ENCODE peak calls at places on chromosomes 6 and 20, in seven cellular contexts. M is naive thymus-derived CD4-positive, alpha-beta T cell; P is HepG2; H is CD8-positive, alpha-beta memory T cell; N is H9; K is left lung; X is GM23338. I is an unnamed sample.

GRCh38 chr20:14384411-14384810 is 47.0 kb upstream of the FLRT3 start:
- DNase-seq in X (no peak), M (no peak), N (no peak), P (no peak), H (no peak), K (no peak), I (no peak)

GRCh38 chr6:22145823-22146379 is 150.9 kb downstream of the PRL start:
- DNase-seq in N (peak), P (no peak), H (peak), K (peak), M (peak), X (peak), I (no peak)

GRCh38 chr6:22271044-22271443 is 25.8 kb downstream of the PRL start:
- DNase-seq in K (no peak), N (no peak), M (no peak), P (no peak), H (no peak), X (no peak), I (no peak)

GRCh38 chr6:43798688-43799444 is 28.9 kb downstream of the VEGFA start:
- DNase-seq in K (peak), X (no peak), H (no peak), N (no peak), M (no peak), P (peak), I (peak)

GRCh38 chr6:151485616-151486015 is 8.2 kb upstream of the CCDC170 start:
- DNase-seq in H (no peak), N (no peak), M (no peak), P (no peak), X (no peak), K (no peak), I (no peak)

GRCh38 chr6:6856538-6857523 is 250.9 kb upstream of the RREB1 start:
- DNase-seq in M (peak), H (peak), K (peak), N (peak), P (no peak), X (peak), I (no peak)

GRCh38 chr6:68192988-68193387 is 442.1 kb upstream of the ADGRB3 start:
- DNase-seq in P (no peak), H (no peak), M (no peak), X (no peak), N (no peak), K (no peak), I (no peak)

GRCh38 chr6:16243055-16243454 is 4.7 kb downstream of the GMPR start:
- DNase-seq in M (no peak), P (no peak), K (no peak), X (no peak), N (no peak), H (no peak), I (no peak)

GRCh38 chr6:44273617-44274016 is 3.4 kb downstream of the TMEM151B start:
- DNase-seq in M (no peak), H (no peak), X (no peak), P (no peak), K (no peak), N (no peak), I (no peak)

GRCh38 chr20:1979116-1979778 is 14.6 kb downstream of the PDYN start:
- DNase-seq in N (no peak), X (no peak), M (no peak), H (no peak), K (no peak), P (no peak), I (no peak)

GRCh38 chr20:38466171-38466570 is 6.5 kb upstream of the RALGAPB start:
- DNase-seq in H (no peak), N (no peak), M (no peak), X (no peak), P (no peak), K (no peak), I (no peak)

GRCh38 chr20:23915844-23916243 is 36.3 kb upstream of the CST5 start:
- DNase-seq in N (no peak), M (no peak), H (no peak), P (no peak), X (no peak), K (no peak), I (no peak)

GRCh38 chr6:107132330-107132954 is 17.1 kb upstream of the BEND3 start:
- DNase-seq in X (peak), N (no peak), M (peak), P (peak), H (peak), K (no peak), I (no peak)

GRCh38 chr20:25084616-25085187 is 2.8 kb upstream of the VSX1 start:
- DNase-seq in X (peak), H (no peak), P (no peak), K (no peak), N (peak), M (no peak), I (no peak)

GRCh38 chr20:31547720-31548298 is 33.6 kb downstream of the HM13 start:
- DNase-seq in H (no peak), K (no peak), N (no peak), M (no peak), X (no peak), P (no peak), I (no peak)

GRCh38 chr20:56249244-56249955 is 868 bp downstream of the MC3R start:
- DNase-seq in H (no peak), N (peak), X (peak), P (peak), M (no peak), K (no peak), I (no peak)

GRCh38 chr6:154951400-154952200 is 43.5 kb upstream of the TIAM2 start:
- DNase-seq in X (no peak), P (no peak), M (peak), N (no peak), H (peak), K (no peak), I (no peak)

GRCh38 chr6:121647905-121648304 is 212.5 kb downstream of the GJA1 start:
- DNase-seq in P (no peak), H (no peak), X (no peak), N (no peak), M (no peak), K (no peak), I (no peak)

GRCh38 chr6:132445201-132445951 is 44.1 kb upstream of the MOXD1 start:
- DNase-seq in K (no peak), X (peak), N (no peak), H (no peak), P (no peak), M (no peak), I (no peak)

GRCh38 chr20:59144831-59145196 is 18.8 kb upstream of the ZNF831 start:
- DNase-seq in M (no peak), H (no peak), N (peak), X (no peak), P (no peak), K (no peak), I (no peak)

GRCh38 chr6:138104618-138105213 is 2.5 kb downstream of the PERP start:
- DNase-seq in M (no peak), K (no peak), X (no peak), N (no peak), P (no peak), H (no peak), I (no peak)

GRCh38 chr6:90167514-90168379 is 128.9 kb downstream of the BACH2 start:
- DNase-seq in N (no peak), P (no peak), X (no peak), M (no peak), H (no peak), K (no peak), I (no peak)

GRCh38 chr6:44012078-44012493 is 115.2 kb downstream of the MRPL14 start:
- DNase-seq in X (no peak), P (no peak), N (no peak), M (no peak), H (no peak), K (no peak), I (peak)

GRCh38 chr6:52389626-52390360 is 27.8 kb downstream of the PAQR8 start:
- DNase-seq in X (no peak), N (no peak), H (peak), P (peak), K (peak), M (peak), I (peak)

GRCh38 chr6:29509239-29509638 is 21.5 kb upstream of the MAS1L start:
- DNase-seq in K (no peak), H (no peak), M (no peak), X (no peak), N (peak), P (no peak), I (no peak)

GRCh38 chr6:102619585-102619984 is 1226.1 kb downstream of the GRIK2 start:
- DNase-seq in M (no peak), H (no peak), P (peak), K (no peak), N (no peak), X (peak), I (no peak)

GRCh38 chr20:63404129-63405085 is 43.3 kb upstream of the CHRNA4 start:
- DNase-seq in K (no peak), N (no peak), M (no peak), H (no peak), X (no peak), P (no peak), I (no peak)

GRCh38 chr20:3606021-3606420 is 57.2 kb downstream of the GFRA4 start:
- DNase-seq in K (no peak), X (no peak), H (no peak), N (no peak), P (no peak), M (no peak), I (no peak)

GRCh38 chr20:23361651-23362391 is at the start of gene GZF1:
- DNase-seq in M (peak), X (peak), K (peak), N (peak), H (peak), P (peak), I (peak)

GRCh38 chr20:8798505-8798904 is 270.4 kb upstream of the PLCB4 start:
- DNase-seq in H (no peak), M (no peak), P (no peak), X (no peak), K (peak), N (no peak), I (no peak)

GRCh38 chr6:28585335-28585734 is 59.7 kb downstream of the GPX5 start:
- DNase-seq in P (peak), K (no peak), X (no peak), H (no peak), M (no peak), N (no peak), I (no peak)

GRCh38 chr6:28370440-28370839 is 20.7 kb downstream of the ZKSCAN3 start:
- DNase-seq in K (no peak), M (no peak), P (no peak), H (no peak), N (no peak), X (no peak), I (no peak)

GRCh38 chr6:14517536-14518105 is 400.0 kb downstream of the CD83 start:
- DNase-seq in K (no peak), M (no peak), P (no peak), X (no peak), N (no peak), H (no peak), I (no peak)

GRCh38 chr6:166056637-166057036 is 111.0 kb downstream of the TBXT start:
- DNase-seq in K (no peak), P (no peak), H (no peak), N (no peak), X (no peak), M (no peak), I (peak)

GRCh38 chr20:13788167-13788834 is 3.5 kb downstream of the NDUFAF5 start:
- DNase-seq in M (peak), P (peak), N (peak), H (peak), K (peak), X (peak), I (no peak)

GRCh38 chr20:1654994-1655393 is 2.6 kb downstream of the SIRPG start:
- DNase-seq in N (no peak), X (no peak), H (peak), P (no peak), K (no peak), M (peak), I (no peak)

GRCh38 chr6:159520002-159520401 is 173.0 kb downstream of the SOD2 start:
- DNase-seq in M (no peak), N (no peak), X (no peak), H (no peak), K (no peak), P (no peak), I (no peak)

GRCh38 chr20:51749674-51750036 is 18.5 kb downstream of the ATP9A start:
- DNase-seq in K (no peak), X (no peak), N (no peak), P (no peak), M (no peak), H (no peak), I (no peak)

GRCh38 chr6:77650098-77650663 is 2.7 kb upstream of the MEI4 start:
- DNase-seq in P (no peak), N (peak), M (no peak), K (no peak), X (peak), H (no peak), I (peak)

DNA sequence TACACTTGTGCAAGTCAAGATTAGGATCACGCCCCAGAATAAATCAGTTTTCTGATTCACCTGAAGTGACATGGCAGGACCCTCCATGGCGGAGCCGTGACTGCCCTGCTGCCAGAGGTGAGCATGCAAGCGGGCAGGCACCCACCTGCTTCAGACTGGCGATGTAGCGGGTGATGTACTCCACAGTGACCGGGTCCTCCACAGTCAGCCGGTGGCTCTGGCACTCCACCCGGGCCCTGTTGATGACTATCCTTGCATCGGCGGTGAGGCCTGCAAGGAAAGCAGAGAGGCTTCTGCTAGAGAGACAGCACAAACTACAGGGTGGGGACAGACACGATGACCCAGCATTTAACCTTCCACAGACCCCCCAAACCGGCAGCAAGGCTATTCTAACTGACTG is 3.6 kb downstream of the PSMA7 start:
- DNase-seq in H (no peak), X (no peak), M (no peak), K (no peak), P (no peak), N (no peak), I (no peak)
- H3K27ac ChIP-seq in H (no peak), X (no peak), M (peak), K (no peak), P (no peak), N (no peak), I (no peak)

GRCh38 chr20:34638532-34638931 is 38.4 kb downstream of the PIGU start:
- DNase-seq in P (no peak), H (no peak), N (no peak), K (no peak), X (no peak), M (no peak), I (no peak)
- H3K27ac ChIP-seq in P (no peak), H (no peak), N (no peak), K (no peak), X (peak), M (no peak), I (no peak)

GRCh38 chr6:148999501-148999900 is 252.7 kb downstream of the UST start:
- DNase-seq in N (no peak), M (no peak), H (no peak), X (no peak), K (no peak), P (no peak), I (no peak)
- H3K27ac ChIP-seq in N (no peak), M (no peak), H (no peak), X (no peak), K (no peak), P (no peak), I (peak)

GRCh38 chr20:10708342-10709185 is 34.8 kb upstream of the JAG1 start:
- DNase-seq in K (no peak), X (no peak), H (no peak), N (no peak), P (peak), M (no peak), I (no peak)
- H3K27ac ChIP-seq in K (no peak), X (no peak), H (no peak), N (no peak), P (peak), M (no peak), I (no peak)

DNA sequence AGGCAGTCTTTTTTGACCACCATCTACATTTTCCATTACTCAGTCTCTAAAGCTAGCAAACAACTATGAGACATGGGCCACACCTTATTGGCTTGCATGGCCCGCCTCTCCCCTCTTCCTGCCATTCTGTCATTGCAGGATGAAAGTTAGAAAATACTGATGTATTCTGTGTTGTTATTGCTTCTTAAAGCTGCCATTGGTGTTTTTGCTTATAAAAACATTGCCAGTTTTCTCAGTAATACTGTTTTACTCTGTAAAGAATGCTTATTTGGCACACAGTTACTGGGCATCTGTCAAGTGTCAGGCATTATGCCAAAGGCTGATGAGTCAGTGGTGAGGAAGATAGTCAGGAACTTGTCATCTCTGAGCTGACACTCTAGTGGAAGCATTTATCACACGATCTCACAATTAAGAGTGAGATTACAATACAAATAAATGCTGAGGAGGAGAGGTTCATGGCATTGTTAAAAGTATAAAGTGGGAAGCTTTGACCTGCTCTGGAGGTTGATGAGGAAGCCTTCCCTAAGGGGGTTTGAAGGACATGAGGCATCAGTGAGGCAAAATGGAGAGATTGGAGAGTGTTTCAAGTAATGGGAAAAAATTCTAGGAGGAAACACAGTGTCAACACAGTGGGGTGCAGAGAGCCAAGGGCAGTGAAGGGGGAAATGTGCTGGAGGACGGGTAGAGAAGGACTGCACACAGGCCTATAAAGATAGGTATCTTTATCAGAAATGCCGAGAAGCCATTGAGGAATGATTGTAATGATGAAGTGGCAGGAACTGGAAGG is 14.7 kb downstream of the KLHL32 start:
- DNase-seq in M (no peak), K (no peak), H (no peak), X (no peak), P (no peak), N (no peak), I (no peak)
- H3K27ac ChIP-seq in M (no peak), K (no peak), H (no peak), X (no peak), P (no peak), N (no peak), I (no peak)